ENCODE peak calls at places on chromosomes 1 and 21, in six cellular contexts. C is SK-N-SH, E is H1, D is HepG2, X is K562, K is GM12878. B is an unnamed sample. For H3K4me1, the result is how much of the 10 kb centered on the place peaks cover.

GRCh38 chr1:2451744-2452582 is 24.1 kb upstream of the PLCH2 start:
- DNase-seq in C (no peak), K (no peak), X (no peak), E (no peak), D (peak), B (no peak)

GRCh38 chr1:22674410-22674749 is 21.3 kb downstream of the C1QB start:
- DNase-seq in K (no peak), E (no peak), X (no peak), C (no peak), D (no peak), B (no peak)

GRCh38 chr21:42039470-42039901 is 29.3 kb upstream of the ZBTB21 start:
- DNase-seq in D (no peak), E (no peak), X (no peak), C (no peak), K (no peak), B (no peak)

GRCh38 chr21:34526618-34527290 is 14.7 kb upstream of the KCNE1 start:
- DNase-seq in K (no peak), D (peak), C (no peak), X (no peak), E (no peak), B (peak)

GRCh38 chr1:100350787-100351094 is 1.6 kb upstream of the CDC14A start:
- DNase-seq in D (no peak), E (no peak), K (no peak), C (no peak), X (no peak), B (no peak)

GRCh38 chr1:86062458-86062857 is 94.1 kb downstream of the COL24A1 start:
- DNase-seq in D (no peak), E (no peak), C (no peak), K (no peak), X (no peak), B (no peak)

GRCh38 chr1:154759196-154759595 is 110.9 kb downstream of the KCNN3 start:
- DNase-seq in E (no peak), X (no peak), D (no peak), C (no peak), K (no peak), B (no peak)

GRCh38 chr1:51629918-51630317 is 13.0 kb downstream of the OSBPL9 start:
- DNase-seq in E (no peak), C (no peak), K (no peak), X (no peak), D (no peak), B (no peak)

GRCh38 chr21:45367402-45368351 is 37.3 kb upstream of the COL18A1 start:
- DNase-seq in D (peak), C (peak), K (no peak), X (no peak), E (no peak), B (no peak)

GRCh38 chr1:181931873-181932272 is 129.6 kb downstream of the ZNF648 start:
- DNase-seq in E (no peak), K (no peak), X (no peak), C (no peak), D (no peak), B (no peak)

GRCh38 chr1:204670152-204670927 is 15.2 kb downstream of the LRRN2 start:
- DNase-seq in D (no peak), X (peak), E (no peak), K (no peak), C (no peak), B (no peak)

GRCh38 chr1:89005286-89006151 is 13.1 kb upstream of the KYAT3 start:
- DNase-seq in K (no peak), C (no peak), E (no peak), X (no peak), D (no peak), B (no peak)

GRCh38 chr1:61450454-61451213 is 274.3 kb downstream of the TM2D1 start:
- DNase-seq in D (peak), X (no peak), C (no peak), K (no peak), E (no peak), B (no peak)
- TF ChIP-seq POLR2AphosphoS5 in D (no peak), X (no peak), C (no peak), K (no peak), E (no peak), B (no peak)

GRCh38 chr1:234517087-234517802 is 38.3 kb upstream of the TARBP1 start:
- DNase-seq in X (no peak), K (no peak), C (no peak), D (no peak), E (no peak), B (no peak)
- H3K4me1 ChIP-seq in X (under half), K (under half), C (under half), D (under half), E (under half), B (under half)

DNA sequence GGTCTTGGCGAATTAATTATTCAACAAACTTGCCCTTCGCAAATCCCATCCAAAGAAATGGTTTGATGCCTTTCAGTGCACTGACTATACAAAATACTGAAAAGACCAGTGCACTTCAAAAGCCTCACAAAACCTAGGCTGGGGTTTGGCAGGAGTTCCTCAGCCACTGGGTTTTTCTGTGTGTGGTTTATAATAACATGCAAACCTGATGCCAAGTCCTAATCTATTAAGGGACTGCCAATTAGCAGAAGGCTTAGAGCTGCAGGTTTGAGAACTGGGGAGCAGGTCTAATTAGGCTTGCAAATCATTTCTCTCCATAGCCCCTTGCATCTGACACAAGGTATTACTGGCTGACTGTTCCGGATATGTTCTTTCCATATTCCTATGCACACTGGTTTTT is 27.7 kb downstream of the PLPP3 start:
- DNase-seq in D (no peak), K (no peak), C (no peak), X (no peak), E (no peak), B (no peak)
- TF ChIP-seq YY1 in D (no peak), K (no peak), C (no peak), X (no peak), E (no peak), B (no peak)

DNA sequence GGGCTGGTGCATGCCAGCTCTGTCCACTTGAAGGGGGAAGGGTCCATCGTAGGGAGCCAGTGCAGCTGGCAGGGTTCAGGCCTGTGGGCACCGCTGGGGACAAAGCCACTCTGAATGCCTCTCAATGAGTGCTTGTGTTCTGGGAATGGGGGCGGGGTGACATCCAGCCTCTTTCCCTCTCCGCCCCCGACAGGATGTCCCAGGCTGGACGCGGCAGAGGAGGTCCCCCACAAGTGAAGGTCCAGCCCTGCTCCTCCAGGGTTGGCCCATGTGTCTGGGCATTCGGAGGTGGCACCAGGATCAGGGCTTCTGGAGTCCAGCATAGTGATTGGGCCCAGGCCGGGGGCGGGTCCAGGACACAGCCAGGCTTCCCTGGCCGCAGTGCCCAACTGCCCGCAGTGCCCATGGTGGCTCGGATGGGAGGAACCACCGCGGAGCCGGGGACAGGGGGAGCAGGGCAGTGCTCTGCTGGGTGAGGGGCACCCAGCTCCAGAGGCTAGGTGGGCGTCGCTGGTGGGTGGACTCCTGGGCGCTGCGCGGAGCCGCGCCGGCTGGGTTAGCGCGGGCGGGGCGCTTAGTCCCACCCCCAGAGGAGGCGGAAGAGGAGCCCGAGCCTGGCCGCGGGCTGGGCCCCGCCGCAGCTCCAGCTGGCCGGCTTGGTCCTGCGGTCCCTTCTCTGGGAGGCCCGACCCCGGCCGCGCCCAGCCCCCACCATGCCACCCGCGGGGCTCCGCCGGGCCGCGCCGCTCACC is at the start of gene SHISA4:
- DNase-seq in C (peak), E (no peak), X (peak), D (peak), K (no peak), B (peak)
- TF ChIP-seq POLR2AphosphoS5 in C (peak), E (no peak), X (no peak), D (no peak), K (no peak), B (peak)

GRCh38 chr1:24020032-24020431 is 39.9 kb upstream of the SRSF10 start:
- DNase-seq in C (no peak), D (no peak), X (no peak), E (no peak), K (no peak), B (no peak)

GRCh38 chr1:24015226-24016210 is 35.4 kb upstream of the SRSF10 start:
- DNase-seq in X (no peak), C (no peak), K (no peak), E (no peak), D (no peak), B (no peak)

GRCh38 chr1:24020470-24020869 is 40.3 kb upstream of the SRSF10 start:
- DNase-seq in C (no peak), X (no peak), K (no peak), D (no peak), E (no peak), B (no peak)

GRCh38 chr1:24021403-24022266 is 41.5 kb upstream of the SRSF10 start:
- DNase-seq in C (no peak), K (no peak), D (peak), E (no peak), X (no peak), B (no peak)

GRCh38 chr1:24018611-24019580 is 38.8 kb upstream of the SRSF10 start:
- DNase-seq in D (peak), K (no peak), E (peak), C (peak), X (peak), B (peak)
- H3K4me1 ChIP-seq in D (half or more), K (under half), E (under half), C (under half), X (under half), B (under half)

DNA sequence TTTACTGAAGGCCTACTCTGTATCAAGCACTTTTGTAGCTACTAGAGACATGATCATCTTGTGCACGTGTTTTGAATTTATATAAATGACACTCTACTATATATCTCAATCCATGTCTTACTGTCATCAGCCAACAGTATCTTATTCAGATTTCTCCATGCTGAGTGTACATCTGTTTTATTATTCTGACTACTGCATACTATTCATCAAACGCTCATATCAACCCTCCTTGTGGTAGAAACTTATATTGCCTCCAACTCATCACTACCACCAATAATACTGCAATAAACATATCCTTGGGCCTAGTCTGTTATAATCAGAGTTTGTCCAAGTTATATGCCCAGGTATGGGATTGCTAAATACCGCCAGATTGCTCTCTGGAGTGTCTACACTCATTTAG is 81.6 kb upstream of the IRF2BP2 start:
- DNase-seq in C (no peak), K (no peak), D (no peak), E (no peak), X (peak), B (peak)
- TF ChIP-seq YY1 in C (no peak), K (no peak), D (no peak), E (no peak), X (no peak), B (no peak)

DNA sequence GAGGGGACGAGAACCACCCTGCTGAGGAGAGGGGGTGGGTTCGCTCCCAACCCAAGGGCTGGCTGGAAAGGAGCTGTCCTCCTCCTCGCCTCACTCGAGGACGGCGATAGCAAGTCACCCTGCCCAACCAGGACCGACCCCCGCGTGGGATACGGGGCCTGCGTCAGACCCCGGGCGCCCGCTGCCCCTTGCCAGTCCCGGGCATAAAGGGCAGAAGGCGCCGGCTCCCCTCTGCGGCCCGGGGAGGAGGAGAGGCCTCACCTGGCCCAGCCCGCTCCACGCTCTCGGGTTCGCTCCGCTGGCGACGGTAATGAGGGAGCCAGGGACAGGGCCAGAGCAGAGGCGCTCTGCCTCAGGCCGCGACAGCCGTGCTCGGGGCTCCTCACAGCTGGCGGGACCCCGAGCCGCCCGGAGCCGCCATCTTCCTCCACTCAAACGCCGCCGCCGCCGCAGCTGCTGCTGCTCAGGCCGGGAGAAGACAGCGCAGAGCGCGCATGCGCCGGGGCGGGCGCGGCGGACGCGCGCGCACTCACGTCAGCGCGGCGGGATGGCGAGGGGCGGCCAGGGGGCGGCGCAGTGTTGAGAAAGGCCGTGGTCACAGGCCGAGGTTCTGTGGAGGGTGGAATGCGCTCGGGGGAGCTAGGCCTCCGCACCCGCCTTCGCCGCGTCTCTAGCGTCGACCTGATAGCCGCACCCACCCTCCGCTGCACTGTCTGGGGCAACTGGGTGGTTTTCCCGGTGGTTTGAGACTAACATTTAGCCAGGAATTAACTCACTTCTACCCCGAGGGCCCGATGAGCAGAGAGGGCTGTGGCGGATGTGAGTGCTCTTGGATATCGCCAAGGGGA is at the start of gene FBXO42:
- DNase-seq in K (peak), E (peak), X (peak), C (peak), D (peak), B (peak)
- TF ChIP-seq POLR2AphosphoS5 in K (peak), E (peak), X (peak), C (peak), D (peak), B (peak)

GRCh38 chr1:156119503-156120209 is 5.1 kb downstream of the LMNA start:
- DNase-seq in X (peak), K (no peak), C (no peak), D (no peak), E (no peak), B (no peak)

GRCh38 chr1:156120318-156120717 is 5.8 kb downstream of the LMNA start:
- DNase-seq in C (no peak), D (no peak), E (no peak), K (no peak), X (no peak), B (no peak)

GRCh38 chr1:156122086-156122485 is 7.6 kb downstream of the LMNA start:
- DNase-seq in E (no peak), C (no peak), D (no peak), X (no peak), K (no peak), B (no peak)

GRCh38 chr1:156122519-156123355 is 8.2 kb downstream of the LMNA start:
- DNase-seq in K (no peak), D (peak), C (no peak), X (peak), E (no peak), B (no peak)

DNA sequence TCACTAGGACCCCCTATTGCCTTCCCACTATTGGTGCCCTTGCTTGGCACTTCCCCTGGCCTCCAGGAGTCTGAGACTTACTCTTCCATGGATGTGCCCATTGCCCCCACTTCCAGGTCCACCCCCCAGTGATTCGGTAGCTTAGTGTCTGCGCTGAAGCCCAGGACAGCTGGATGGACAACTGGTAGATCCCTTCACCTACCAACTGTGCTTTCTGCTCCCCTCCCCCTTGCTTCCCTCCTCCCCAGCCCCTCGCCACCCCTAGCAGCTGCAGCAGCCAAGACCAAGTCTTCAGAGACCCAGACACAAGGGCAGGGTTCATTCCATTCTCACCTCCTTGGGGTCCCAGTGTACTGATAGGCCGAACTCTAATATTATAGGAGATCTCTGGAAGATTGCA is 6.9 kb downstream of the LMNA start:
- DNase-seq in X (no peak), E (no peak), C (no peak), D (no peak), K (no peak), B (no peak)
- H3K4me1 ChIP-seq in X (half or more), E (under half), C (half or more), D (half or more), K (under half), B (half or more)

GRCh38 chr1:197620660-197621273 is 154.5 kb downstream of the DENND1B start:
- DNase-seq in K (no peak), D (peak), C (no peak), E (no peak), X (no peak), B (no peak)

GRCh38 chr1:197615693-197616011 is 159.6 kb downstream of the DENND1B start:
- DNase-seq in X (no peak), D (peak), E (no peak), K (no peak), C (no peak), B (no peak)

GRCh38 chr1:197618065-197618464 is 157.2 kb downstream of the DENND1B start:
- DNase-seq in C (no peak), K (no peak), X (no peak), D (peak), E (no peak), B (no peak)

GRCh38 chr1:197619008-197619640 is 156.2 kb downstream of the DENND1B start:
- DNase-seq in D (peak), X (no peak), C (no peak), K (no peak), E (no peak), B (peak)

GRCh38 chr1:197614916-197615692 is 160.2 kb downstream of the DENND1B start:
- DNase-seq in E (no peak), D (peak), K (peak), X (no peak), C (no peak), B (peak)
- TF ChIP-seq YY1 in E (no peak), D (no peak), K (no peak), X (no peak), C (no peak), B (no peak)

B was measured in HCT116.